ENCODE peak calls at places on chromosomes 16 and 17, in eight cellular contexts. M, J, F, C, N, D, U and I are unnamed samples.

GRCh38 chr17:2388020-2388704 is 12.7 kb downstream of the MNT start:
- DNase-seq in M (no peak), J (no peak), F (no peak), C (no peak), N (no peak), D (no peak), U (no peak), I (no peak)

GRCh38 chr16:57531635-57532220 is 4.6 kb downstream of the CCDC102A start:
- DNase-seq in M (no peak), J (no peak), F (no peak), C (no peak), N (peak), D (no peak), U (peak), I (no peak)

GRCh38 chr17:32783602-32784001 is 93.3 kb downstream of the MYO1D start:
- DNase-seq in M (no peak), J (peak), F (peak), C (no peak), N (no peak), D (no peak), U (no peak), I (peak)

GRCh38 chr17:72462396-72462795 is 341.6 kb downstream of the SOX9 start:
- DNase-seq in M (no peak), J (no peak), F (no peak), C (no peak), N (no peak), D (no peak), U (no peak), I (no peak)

GRCh38 chr16:1960665-1961630 is 1.6 kb downstream of the NDUFB10 start:
- DNase-seq in M (no peak), J (no peak), F (no peak), C (no peak), N (peak), D (no peak), U (no peak), I (peak)

GRCh38 chr16:17633146-17633966 is 162.6 kb upstream of the XYLT1 start:
- DNase-seq in M (no peak), J (no peak), F (no peak), C (no peak), N (no peak), D (no peak), U (no peak), I (no peak)

GRCh38 chr16:57427824-57428223 is 19.4 kb downstream of the CIAPIN1 start:
- DNase-seq in M (no peak), J (no peak), F (no peak), C (no peak), N (no peak), D (no peak), U (no peak), I (no peak)

GRCh38 chr17:79575229-79575628 is 35.6 kb downstream of the RBFOX3 start:
- DNase-seq in M (no peak), J (no peak), F (no peak), C (no peak), N (peak), D (no peak), U (no peak), I (no peak)

GRCh38 chr16:68526782-68527145 is 12.3 kb upstream of the ZFP90 start:
- DNase-seq in M (no peak), J (no peak), F (no peak), C (no peak), N (no peak), D (no peak), U (no peak), I (no peak)

GRCh38 chr16:66130296-66130910 is 236.1 kb upstream of the CDH5 start:
- DNase-seq in M (no peak), J (no peak), F (peak), C (no peak), N (no peak), D (no peak), U (no peak), I (peak)

GRCh38 chr17:19290047-19290705 is 53.0 kb downstream of the EPN2 start:
- DNase-seq in M (no peak), J (no peak), F (no peak), C (no peak), N (no peak), D (no peak), U (no peak), I (no peak)

GRCh38 chr17:75750661-75751423 is 14.2 kb downstream of the GALK1 start:
- DNase-seq in M (no peak), J (no peak), F (no peak), C (no peak), N (no peak), D (no peak), U (no peak), I (no peak)

GRCh38 chr17:68591583-68591982 is 9.6 kb downstream of the FAM20A start:
- DNase-seq in M (peak), J (no peak), F (no peak), C (no peak), N (no peak), D (no peak), U (peak), I (no peak)

GRCh38 chr17:61461967-61462733 is 9.9 kb downstream of the TBX4 start:
- DNase-seq in M (no peak), J (no peak), F (no peak), C (no peak), N (no peak), D (no peak), U (no peak), I (no peak)

GRCh38 chr17:79915850-79916430 is 76.7 kb upstream of the CBX4 start:
- DNase-seq in M (no peak), J (peak), F (no peak), C (peak), N (peak), D (peak), U (peak), I (no peak)

GRCh38 chr17:39700148-39700987 is 504 bp downstream of the ERBB2 start:
- DNase-seq in M (no peak), J (peak), F (no peak), C (peak), N (no peak), D (no peak), U (peak), I (peak)

GRCh38 chr16:11391576-11391975 is 46.3 kb downstream of the RMI2 start:
- DNase-seq in M (no peak), J (no peak), F (no peak), C (peak), N (peak), D (no peak), U (peak), I (no peak)

GRCh38 chr17:40089085-40089895 is 11.1 kb downstream of the NR1D1 start:
- DNase-seq in M (no peak), J (no peak), F (no peak), C (no peak), N (no peak), D (no peak), U (no peak), I (no peak)

GRCh38 chr16:56525154-56525720 is 5.4 kb upstream of the BBS2 start:
- DNase-seq in M (no peak), J (no peak), F (no peak), C (no peak), N (no peak), D (no peak), U (no peak), I (no peak)

GRCh38 chr17:67784364-67785121 is 40.8 kb upstream of the BPTF start:
- DNase-seq in M (no peak), J (no peak), F (no peak), C (no peak), N (no peak), D (no peak), U (no peak), I (no peak)

GRCh38 chr17:67051155-67051538 is 6.8 kb downstream of the CACNG1 start:
- DNase-seq in M (no peak), J (no peak), F (no peak), C (no peak), N (no peak), D (no peak), U (no peak), I (no peak)

GRCh38 chr16:81237282-81237681 is 1.2 kb upstream of the BCO1 start:
- DNase-seq in M (peak), J (no peak), F (no peak), C (no peak), N (no peak), D (peak), U (peak), I (peak)

GRCh38 chr16:69179255-69180010 is 7.5 kb upstream of the SNTB2 start:
- DNase-seq in M (peak), J (no peak), F (peak), C (no peak), N (peak), D (peak), U (peak), I (peak)

GRCh38 chr16:65319621-65320231 is 197.9 kb upstream of the CDH11 start:
- DNase-seq in M (no peak), J (no peak), F (no peak), C (no peak), N (no peak), D (no peak), U (no peak), I (no peak)

GRCh38 chr17:77798481-77798880 is 160.0 kb upstream of the TNRC6C start:
- DNase-seq in M (no peak), J (no peak), F (no peak), C (no peak), N (peak), D (no peak), U (no peak), I (no peak)

GRCh38 chr17:55758171-55758570 is 7.3 kb downstream of the PCTP start:
- DNase-seq in M (no peak), J (no peak), F (no peak), C (no peak), N (no peak), D (no peak), U (no peak), I (no peak)

GRCh38 chr17:21008992-21009671 is 33.7 kb downstream of the USP22 start:
- DNase-seq in M (no peak), J (no peak), F (no peak), C (no peak), N (no peak), D (no peak), U (no peak), I (no peak)

GRCh38 chr17:56678249-56679144 is 85.0 kb downstream of the NOG start:
- DNase-seq in M (no peak), J (no peak), F (no peak), C (no peak), N (no peak), D (no peak), U (no peak), I (no peak)

GRCh38 chr17:48254896-48255295 is 147.3 kb downstream of the SNX11 start:
- DNase-seq in M (no peak), J (no peak), F (no peak), C (no peak), N (no peak), D (no peak), U (no peak), I (no peak)

GRCh38 chr17:27244481-27245223 is 49.3 kb upstream of the WSB1 start:
- DNase-seq in M (peak), J (no peak), F (peak), C (peak), N (peak), D (peak), U (peak), I (peak)

GRCh38 chr17:55492951-55493350 is 18.3 kb downstream of the SMIM36 start:
- DNase-seq in M (no peak), J (no peak), F (no peak), C (no peak), N (no peak), D (no peak), U (no peak), I (no peak)

GRCh38 chr17:77164483-77165030 is 23.8 kb downstream of the SEC14L1 start:
- DNase-seq in M (no peak), J (no peak), F (no peak), C (no peak), N (no peak), D (no peak), U (no peak), I (peak)

DNA sequence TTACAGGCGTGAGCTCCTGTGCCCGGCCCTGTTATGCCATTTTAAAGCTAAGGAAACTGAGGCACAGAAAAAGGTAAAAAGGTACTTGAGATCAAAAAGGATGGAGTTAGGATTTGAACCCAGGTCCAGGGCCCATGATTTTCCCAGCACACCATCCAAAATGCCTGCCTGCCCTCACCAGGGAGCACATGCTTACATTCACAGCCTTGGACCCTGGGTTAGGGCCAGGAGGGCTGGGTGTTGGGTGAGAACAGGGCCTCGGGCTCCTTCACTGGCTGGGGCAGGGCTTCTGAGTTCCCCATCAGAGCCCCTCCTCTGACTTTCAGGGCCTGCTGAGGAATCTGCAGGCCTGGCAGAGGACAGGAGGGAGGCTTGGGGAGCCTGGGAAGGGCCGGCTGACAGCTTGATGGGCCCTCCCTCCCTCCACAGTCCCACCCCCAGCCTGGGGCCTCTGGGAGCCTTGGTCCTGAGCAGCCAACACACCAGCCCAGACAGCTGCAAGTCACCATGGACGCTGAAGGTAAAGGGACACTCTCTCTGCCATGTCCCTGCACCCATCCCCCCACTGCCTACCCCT is at the start of gene QPRT:
- DNase-seq in M (peak), J (no peak), F (no peak), C (no peak), N (no peak), D (peak), U (peak), I (peak)
- TF ChIP-seq CTCF in M (no peak), J (no peak), F (no peak), C (no peak), N (no peak), D (no peak), U (no peak), I (no peak)

GRCh38 chr17:41664587-41665565 is 23.8 kb upstream of the EIF1 start:
- DNase-seq in M (no peak), J (no peak), F (no peak), C (no peak), N (no peak), D (peak), U (no peak), I (no peak)
- H3K4me3 ChIP-seq in M (peak), J (no peak), F (peak), C (peak), N (peak), D (peak), U (peak), I (peak)

GRCh38 chr17:13346592-13346991 is 255.1 kb downstream of the HS3ST3A1 start:
- DNase-seq in M (no peak), J (no peak), F (no peak), C (no peak), N (no peak), D (no peak), U (no peak), I (no peak)

GRCh38 chr17:13346996-13347762 is 254.6 kb downstream of the HS3ST3A1 start:
- DNase-seq in M (no peak), J (no peak), F (peak), C (no peak), N (no peak), D (peak), U (no peak), I (peak)

GRCh38 chr17:13350466-13350865 is 251.3 kb downstream of the HS3ST3A1 start:
- DNase-seq in M (no peak), J (no peak), F (no peak), C (no peak), N (no peak), D (no peak), U (no peak), I (no peak)

GRCh38 chr17:13351046-13351445 is 250.7 kb downstream of the HS3ST3A1 start:
- DNase-seq in M (no peak), J (no peak), F (no peak), C (no peak), N (no peak), D (no peak), U (no peak), I (peak)

DNA sequence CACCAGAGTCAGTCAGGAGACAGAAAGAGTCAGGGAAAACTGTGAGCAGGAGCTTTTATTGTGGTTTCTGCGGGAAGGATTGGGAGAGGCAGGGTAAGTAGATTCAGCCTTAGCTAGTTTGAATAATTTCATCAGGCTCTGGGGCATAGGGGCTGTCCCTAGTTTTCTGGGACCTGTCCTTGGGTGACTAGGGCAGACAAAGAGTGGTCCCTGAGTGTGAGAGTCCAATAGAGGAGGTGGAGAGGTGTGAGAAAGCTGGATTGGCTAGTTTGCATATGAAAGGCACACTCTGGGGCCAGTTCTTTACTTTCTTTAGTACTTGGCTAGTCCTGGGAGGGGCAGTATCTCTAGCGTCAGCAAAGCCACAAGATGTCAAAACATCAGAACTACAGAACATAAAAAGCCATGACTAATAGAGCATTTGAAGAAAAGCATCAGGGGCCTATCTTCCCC is 255.6 kb downstream of the HS3ST3A1 start:
- DNase-seq in M (no peak), J (no peak), F (peak), C (no peak), N (no peak), D (no peak), U (no peak), I (peak)
- TF ChIP-seq CTCF in M (no peak), J (no peak), F (peak), C (no peak), N (no peak), D (no peak), U (no peak), I (no peak)

GRCh38 chr16:8862309-8863130 is 6.3 kb downstream of the CARHSP1 start:
- DNase-seq in M (no peak), J (no peak), F (no peak), C (peak), N (no peak), D (no peak), U (no peak), I (no peak)

GRCh38 chr16:8858994-8859912 is 9.6 kb downstream of the CARHSP1 start:
- DNase-seq in M (no peak), J (no peak), F (no peak), C (peak), N (peak), D (no peak), U (no peak), I (no peak)

GRCh38 chr16:8863594-8864424 is 5.0 kb downstream of the CARHSP1 start:
- DNase-seq in M (peak), J (no peak), F (no peak), C (peak), N (no peak), D (peak), U (peak), I (no peak)

GRCh38 chr16:8859913-8860881 is 8.6 kb downstream of the CARHSP1 start:
- DNase-seq in M (peak), J (no peak), F (no peak), C (peak), N (peak), D (no peak), U (peak), I (peak)

GRCh38 chr16:8861563-8862308 is 7.1 kb downstream of the CARHSP1 start:
- DNase-seq in M (peak), J (no peak), F (no peak), C (peak), N (peak), D (peak), U (no peak), I (no peak)
- H3K4me3 ChIP-seq in M (peak), J (no peak), F (no peak), C (no peak), N (no peak), D (no peak), U (no peak), I (no peak)

GRCh38 chr17:30957741-30958140 is 13.1 kb upstream of the RNF135 start:
- DNase-seq in M (no peak), J (no peak), F (no peak), C (no peak), N (no peak), D (no peak), U (no peak), I (no peak)

GRCh38 chr17:30952645-30953393 is 18.0 kb upstream of the RNF135 start:
- DNase-seq in M (no peak), J (no peak), F (no peak), C (peak), N (peak), D (peak), U (no peak), I (no peak)

GRCh38 chr17:30954046-30954805 is 16.6 kb upstream of the RNF135 start:
- DNase-seq in M (no peak), J (no peak), F (no peak), C (no peak), N (peak), D (no peak), U (no peak), I (no peak)

GRCh38 chr17:30958187-30958586 is 12.7 kb upstream of the RNF135 start:
- DNase-seq in M (no peak), J (no peak), F (no peak), C (peak), N (peak), D (peak), U (no peak), I (no peak)

DNA sequence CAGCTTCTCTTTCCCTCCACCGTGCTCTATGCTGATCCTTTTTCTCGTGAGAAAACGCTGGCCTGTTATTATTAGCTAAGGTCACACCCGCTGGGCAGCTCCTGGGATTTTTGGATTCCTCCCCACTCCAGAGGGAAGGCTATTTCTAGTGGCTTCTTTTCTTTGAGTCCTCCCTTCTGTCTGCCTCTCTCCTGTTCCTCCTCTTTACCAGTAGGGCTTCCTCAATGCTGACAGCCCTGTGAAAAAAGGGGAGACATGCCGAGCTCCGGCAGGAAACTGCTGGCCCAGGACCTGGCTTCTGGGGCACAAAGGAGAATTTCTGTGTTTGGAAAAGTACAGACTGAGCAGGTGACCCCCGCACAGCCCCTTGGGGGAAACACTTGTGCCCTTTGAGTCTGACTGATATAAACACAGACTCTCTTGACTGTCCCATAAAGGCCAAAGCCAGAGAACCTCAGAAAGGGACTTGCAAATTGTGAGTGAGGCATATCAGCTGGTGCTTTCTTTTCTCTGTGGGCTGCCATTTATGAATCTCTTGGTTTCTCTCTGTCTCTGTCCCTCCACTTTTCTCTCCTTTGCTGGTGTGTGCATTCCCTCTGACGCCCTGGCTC is 14.0 kb upstream of the RNF135 start:
- DNase-seq in M (no peak), J (no peak), F (no peak), C (no peak), N (no peak), D (peak), U (no peak), I (peak)
- TF ChIP-seq CTCF in M (peak), J (no peak), F (peak), C (no peak), N (no peak), D (no peak), U (no peak), I (peak)

DNA sequence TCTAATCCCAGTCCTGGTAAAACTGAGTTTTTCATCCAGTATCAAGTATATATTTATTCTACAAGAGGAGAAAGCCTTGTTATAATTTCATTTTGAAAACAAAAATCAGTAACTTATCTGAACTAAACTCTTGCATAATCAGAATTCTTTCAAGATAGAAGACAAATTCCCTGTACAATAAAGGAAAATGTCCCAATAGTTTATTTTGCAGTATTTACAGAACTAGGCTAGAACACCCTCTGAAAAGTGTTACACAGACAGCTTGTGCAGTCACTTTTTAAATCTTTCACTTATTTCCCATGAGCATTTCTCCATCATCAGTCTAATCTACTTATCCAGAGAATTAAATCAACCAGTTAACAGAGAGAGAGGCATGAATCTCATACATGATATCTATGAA is 48.5 kb downstream of the SPOP start:
- DNase-seq in M (no peak), J (no peak), F (no peak), C (no peak), N (no peak), D (no peak), U (no peak), I (no peak)
- H3K4me3 ChIP-seq in M (no peak), J (no peak), F (no peak), C (no peak), N (no peak), D (no peak), U (no peak), I (no peak)